ENCODE peak calls at places on chromosome 3, in six cellular contexts. T is activated T-cell treated with anti-CD3 and anti-CD28 coated beads, Interleukin-2, amount 50 U/mL, for 1 hour; V is NCI-H2171 treated with DMSO at 0.1 percent for 48 hours; Q is CD8-positive, alpha-beta T cell; D is ELR; W is ecto neural progenitor cell. K is an unnamed sample.

GRCh38 chr3:43259626-43260025 is 26.7 kb upstream of the SNRK start:
- DNase-seq in T (no peak), V (no peak), Q (no peak), D (peak), W (no peak), K (no peak)

GRCh38 chr3:41267975-41268640 is 68.8 kb downstream of the CTNNB1 start:
- DNase-seq in T (no peak), V (no peak), Q (no peak), D (peak), W (no peak), K (no peak)

GRCh38 chr3:72331076-72331475 is 517.2 kb downstream of the SHQ1 start:
- DNase-seq in T (no peak), V (no peak), Q (no peak), D (no peak), W (no peak), K (no peak)

GRCh38 chr3:27985369-27986035 is 255.9 kb upstream of the CMC1 start:
- DNase-seq in T (no peak), V (no peak), Q (no peak), D (no peak), W (no peak), K (no peak)

GRCh38 chr3:25429960-25430941 is 2.2 kb downstream of the RARB start:
- DNase-seq in T (no peak), V (no peak), Q (no peak), D (no peak), W (no peak), K (no peak)

GRCh38 chr3:18153571-18154173 is 271.5 kb downstream of the SATB1 start:
- DNase-seq in T (no peak), V (no peak), Q (no peak), D (peak), W (no peak), K (no peak)

GRCh38 chr3:124745092-124745491 is 14.8 kb downstream of the UMPS start:
- DNase-seq in T (no peak), V (no peak), Q (no peak), D (peak), W (no peak), K (no peak)

GRCh38 chr3:178078933-178079332 is 457.3 kb upstream of the KCNMB2 start:
- DNase-seq in T (no peak), V (no peak), Q (no peak), D (no peak), W (no peak), K (no peak)

GRCh38 chr3:139691619-139692018 is 13.8 kb upstream of the NMNAT3 start:
- DNase-seq in T (no peak), V (no peak), Q (no peak), D (no peak), W (no peak), K (no peak)

GRCh38 chr3:129121016-129121791 is 400 bp downstream of the RAB43 start:
- DNase-seq in T (no peak), V (no peak), Q (peak), D (peak), W (peak), K (peak)

GRCh38 chr3:71504250-71505036 is 79.1 kb downstream of the FOXP1 start:
- DNase-seq in T (no peak), V (no peak), Q (no peak), D (peak), W (no peak), K (no peak)

GRCh38 chr3:13141991-13142412 is 68.8 kb upstream of the IQSEC1 start:
- DNase-seq in T (no peak), V (no peak), Q (no peak), D (peak), W (peak), K (no peak)

GRCh38 chr3:151592287-151592686 is 131.4 kb upstream of the IGSF10 start:
- DNase-seq in T (no peak), V (no peak), Q (no peak), D (no peak), W (no peak), K (no peak)

GRCh38 chr3:119297169-119297568 is 3.0 kb downstream of the ARHGAP31 start:
- DNase-seq in T (no peak), V (no peak), Q (no peak), D (peak), W (no peak), K (no peak)

GRCh38 chr3:123072564-123072963 is 5.7 kb downstream of the PDIA5 start:
- DNase-seq in T (no peak), V (peak), Q (no peak), D (no peak), W (no peak), K (no peak)

GRCh38 chr3:16050641-16051467 is 123.6 kb upstream of the GALNT15 start:
- DNase-seq in T (no peak), V (no peak), Q (no peak), D (no peak), W (no peak), K (no peak)

GRCh38 chr3:154398084-154398967 is 31.7 kb downstream of the GPR149 start:
- DNase-seq in T (no peak), V (no peak), Q (no peak), D (no peak), W (no peak), K (no peak)

GRCh38 chr3:17643691-17644090 is 98.7 kb downstream of the TBC1D5 start:
- DNase-seq in T (no peak), V (no peak), Q (no peak), D (no peak), W (no peak), K (no peak)

GRCh38 chr3:160193644-160194192 is 31.5 kb upstream of the C3orf80 start:
- DNase-seq in T (no peak), V (peak), Q (no peak), D (no peak), W (no peak), K (no peak)

GRCh38 chr3:157127831-157128767 is 31.8 kb downstream of the CCNL1 start:
- DNase-seq in T (peak), V (peak), Q (peak), D (peak), W (no peak), K (no peak)

GRCh38 chr3:187958432-187959003 is 195.4 kb upstream of the LPP start:
- DNase-seq in T (peak), V (no peak), Q (peak), D (no peak), W (no peak), K (no peak)

GRCh38 chr3:179853176-179853575 is 183.6 kb downstream of the PEX5L start:
- DNase-seq in T (no peak), V (no peak), Q (no peak), D (no peak), W (no peak), K (no peak)

GRCh38 chr3:160006282-160007163 is 17.9 kb downstream of the IL12A start:
- DNase-seq in T (no peak), V (peak), Q (no peak), D (peak), W (peak), K (no peak)

GRCh38 chr3:159848348-159849118 is 140.1 kb upstream of the IL12A start:
- DNase-seq in T (no peak), V (peak), Q (no peak), D (no peak), W (no peak), K (no peak)

GRCh38 chr3:126287536-126288181 is 69.5 kb downstream of the KLF15 start:
- DNase-seq in T (no peak), V (peak), Q (no peak), D (peak), W (peak), K (no peak)

GRCh38 chr3:31157028-31157694 is 262.7 kb upstream of the GADL1 start:
- DNase-seq in T (no peak), V (no peak), Q (no peak), D (peak), W (no peak), K (no peak)

GRCh38 chr3:42984701-42985100 is 5.6 kb downstream of the GASK1A start:
- DNase-seq in T (no peak), V (no peak), Q (no peak), D (no peak), W (no peak), K (no peak)

GRCh38 chr3:185519021-185519420 is 20.2 kb upstream of the TMEM41A start:
- DNase-seq in T (no peak), V (peak), Q (no peak), D (no peak), W (no peak), K (no peak)

GRCh38 chr3:62562017-62562416 is 188.7 kb upstream of the FEZF2 start:
- DNase-seq in T (no peak), V (no peak), Q (no peak), D (peak), W (no peak), K (no peak)

K was measured in memory B cell.